ENCODE peak calls at places on chromosomes 3 and 15, in nine cellular contexts. One of them, this sample, is unnamed.

GRCh38 chr15:42732095-42732827 is 4.7 kb downstream of the CDAN1 start:
- DNase-seq in spleen: no peak
- DNase-seq in lower leg skin: no peak
- DNase-seq in breast epithelium: no peak
- DNase-seq in Peyer's patch: no peak
- DNase-seq in stomach: no peak
- DNase-seq in sigmoid colon: no peak
- DNase-seq in right lobe of liver: no peak
- DNase-seq in IMR-90: no peak
- DNase-seq in this sample: no peak

GRCh38 chr3:57184516-57184915 is 15.3 kb downstream of the HESX1 start:
- DNase-seq in spleen: no peak
- DNase-seq in lower leg skin: no peak
- DNase-seq in breast epithelium: no peak
- DNase-seq in Peyer's patch: no peak
- DNase-seq in stomach: no peak
- DNase-seq in sigmoid colon: no peak
- DNase-seq in right lobe of liver: no peak
- DNase-seq in IMR-90: no peak
- DNase-seq in this sample: no peak

GRCh38 chr3:111627092-111627491 is 31.9 kb upstream of the ZBED2 start:
- DNase-seq in spleen: no peak
- DNase-seq in lower leg skin: no peak
- DNase-seq in breast epithelium: no peak
- DNase-seq in Peyer's patch: no peak
- DNase-seq in stomach: no peak
- DNase-seq in sigmoid colon: no peak
- DNase-seq in right lobe of liver: no peak
- DNase-seq in IMR-90: peak
- DNase-seq in this sample: no peak

GRCh38 chr3:149134560-149134959 is 5.1 kb downstream of the HPS3 start:
- DNase-seq in spleen: no peak
- DNase-seq in lower leg skin: no peak
- DNase-seq in breast epithelium: no peak
- DNase-seq in Peyer's patch: no peak
- DNase-seq in stomach: no peak
- DNase-seq in sigmoid colon: no peak
- DNase-seq in right lobe of liver: no peak
- DNase-seq in IMR-90: peak
- DNase-seq in this sample: peak

GRCh38 chr3:48798998-48799397 is 48.7 kb downstream of the PRKAR2A start:
- DNase-seq in spleen: no peak
- DNase-seq in lower leg skin: no peak
- DNase-seq in breast epithelium: no peak
- DNase-seq in Peyer's patch: no peak
- DNase-seq in stomach: peak
- DNase-seq in sigmoid colon: no peak
- DNase-seq in right lobe of liver: no peak
- DNase-seq in IMR-90: no peak
- DNase-seq in this sample: no peak

GRCh38 chr3:187958432-187959003 is 195.4 kb upstream of the LPP start:
- DNase-seq in spleen: peak
- DNase-seq in lower leg skin: no peak
- DNase-seq in breast epithelium: no peak
- DNase-seq in Peyer's patch: peak
- DNase-seq in stomach: peak
- DNase-seq in sigmoid colon: no peak
- DNase-seq in right lobe of liver: no peak
- DNase-seq in IMR-90: no peak
- DNase-seq in this sample: no peak

GRCh38 chr3:35524851-35525250 is 114.5 kb upstream of the ARPP21 start:
- DNase-seq in spleen: no peak
- DNase-seq in lower leg skin: no peak
- DNase-seq in breast epithelium: no peak
- DNase-seq in Peyer's patch: no peak
- DNase-seq in stomach: no peak
- DNase-seq in sigmoid colon: no peak
- DNase-seq in right lobe of liver: no peak
- DNase-seq in IMR-90: no peak
- DNase-seq in this sample: no peak

GRCh38 chr3:45736707-45737106 is 47.5 kb downstream of the SACM1L start:
- DNase-seq in spleen: no peak
- DNase-seq in lower leg skin: no peak
- DNase-seq in breast epithelium: no peak
- DNase-seq in Peyer's patch: no peak
- DNase-seq in stomach: no peak
- DNase-seq in sigmoid colon: no peak
- DNase-seq in right lobe of liver: no peak
- DNase-seq in IMR-90: no peak
- DNase-seq in this sample: no peak

GRCh38 chr15:25242957-25243799 is 195.6 kb downstream of the UBE3A start:
- DNase-seq in spleen: peak
- DNase-seq in lower leg skin: peak
- DNase-seq in breast epithelium: peak
- DNase-seq in Peyer's patch: no peak
- DNase-seq in stomach: peak
- DNase-seq in sigmoid colon: peak
- DNase-seq in right lobe of liver: peak
- DNase-seq in IMR-90: no peak
- DNase-seq in this sample: peak

GRCh38 chr15:34799149-34799824 is 3.9 kb upstream of the ACTC1 start:
- DNase-seq in spleen: no peak
- DNase-seq in lower leg skin: no peak
- DNase-seq in breast epithelium: no peak
- DNase-seq in Peyer's patch: no peak
- DNase-seq in stomach: peak
- DNase-seq in sigmoid colon: no peak
- DNase-seq in right lobe of liver: no peak
- DNase-seq in IMR-90: no peak
- DNase-seq in this sample: peak

GRCh38 chr3:46098319-46098761 is 71.1 kb upstream of the XCR1 start:
- DNase-seq in spleen: peak
- DNase-seq in lower leg skin: no peak
- DNase-seq in breast epithelium: no peak
- DNase-seq in Peyer's patch: peak
- DNase-seq in stomach: no peak
- DNase-seq in sigmoid colon: peak
- DNase-seq in right lobe of liver: no peak
- DNase-seq in IMR-90: peak
- DNase-seq in this sample: peak

GRCh38 chr3:114698355-114699105 is 404.7 kb downstream of the TIGIT start:
- DNase-seq in spleen: no peak
- DNase-seq in lower leg skin: no peak
- DNase-seq in breast epithelium: no peak
- DNase-seq in Peyer's patch: no peak
- DNase-seq in stomach: no peak
- DNase-seq in sigmoid colon: no peak
- DNase-seq in right lobe of liver: no peak
- DNase-seq in IMR-90: no peak
- DNase-seq in this sample: no peak

DNA sequence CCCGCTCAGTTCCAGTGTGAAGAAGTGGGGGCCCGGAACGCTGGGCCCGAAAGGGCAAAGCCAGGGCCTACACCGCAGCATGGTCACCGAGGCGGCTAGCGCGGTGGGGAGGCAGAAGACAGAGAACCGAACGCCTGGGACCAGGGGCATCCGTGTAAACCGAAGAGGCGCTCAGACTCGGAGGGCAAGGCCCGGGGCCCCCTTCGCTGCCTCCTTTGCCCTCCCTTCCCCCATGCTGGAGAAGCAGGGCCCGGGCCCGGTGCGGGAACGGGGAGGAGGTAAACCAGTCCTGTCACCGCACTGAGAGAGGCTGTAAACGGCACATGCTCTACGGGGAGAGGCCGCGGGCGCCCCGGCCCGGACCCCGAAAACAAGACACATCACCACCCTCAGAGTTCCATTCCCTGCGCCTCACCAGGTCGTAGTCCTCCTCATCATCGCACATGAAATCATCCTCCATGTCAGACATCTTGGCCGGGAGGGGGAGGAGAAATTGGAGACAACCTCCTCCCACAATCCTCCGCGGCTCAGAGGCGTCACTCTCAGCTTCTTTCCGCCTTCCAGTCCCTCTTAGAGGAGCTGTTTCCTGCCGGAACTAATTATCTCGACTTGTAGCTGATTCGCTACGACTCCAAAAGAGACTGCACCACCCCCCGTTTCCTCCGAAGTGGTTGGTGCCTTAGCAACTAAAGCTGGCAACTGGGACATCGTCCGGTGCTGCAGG is at the start of gene COPS2:
- DNase-seq in spleen: peak
- DNase-seq in lower leg skin: peak
- DNase-seq in breast epithelium: peak
- DNase-seq in Peyer's patch: peak
- DNase-seq in stomach: peak
- DNase-seq in sigmoid colon: peak
- DNase-seq in right lobe of liver: peak
- DNase-seq in IMR-90: peak
- DNase-seq in this sample: peak
- TF ChIP-seq POLR2A in spleen: peak
- TF ChIP-seq POLR2A in lower leg skin: peak
- TF ChIP-seq POLR2A in breast epithelium: no peak
- TF ChIP-seq POLR2A in Peyer's patch: no peak
- TF ChIP-seq POLR2A in stomach: no peak
- TF ChIP-seq POLR2A in sigmoid colon: peak
- TF ChIP-seq POLR2A in right lobe of liver: peak
- TF ChIP-seq POLR2A in IMR-90: peak
- TF ChIP-seq POLR2A in this sample: peak

DNA sequence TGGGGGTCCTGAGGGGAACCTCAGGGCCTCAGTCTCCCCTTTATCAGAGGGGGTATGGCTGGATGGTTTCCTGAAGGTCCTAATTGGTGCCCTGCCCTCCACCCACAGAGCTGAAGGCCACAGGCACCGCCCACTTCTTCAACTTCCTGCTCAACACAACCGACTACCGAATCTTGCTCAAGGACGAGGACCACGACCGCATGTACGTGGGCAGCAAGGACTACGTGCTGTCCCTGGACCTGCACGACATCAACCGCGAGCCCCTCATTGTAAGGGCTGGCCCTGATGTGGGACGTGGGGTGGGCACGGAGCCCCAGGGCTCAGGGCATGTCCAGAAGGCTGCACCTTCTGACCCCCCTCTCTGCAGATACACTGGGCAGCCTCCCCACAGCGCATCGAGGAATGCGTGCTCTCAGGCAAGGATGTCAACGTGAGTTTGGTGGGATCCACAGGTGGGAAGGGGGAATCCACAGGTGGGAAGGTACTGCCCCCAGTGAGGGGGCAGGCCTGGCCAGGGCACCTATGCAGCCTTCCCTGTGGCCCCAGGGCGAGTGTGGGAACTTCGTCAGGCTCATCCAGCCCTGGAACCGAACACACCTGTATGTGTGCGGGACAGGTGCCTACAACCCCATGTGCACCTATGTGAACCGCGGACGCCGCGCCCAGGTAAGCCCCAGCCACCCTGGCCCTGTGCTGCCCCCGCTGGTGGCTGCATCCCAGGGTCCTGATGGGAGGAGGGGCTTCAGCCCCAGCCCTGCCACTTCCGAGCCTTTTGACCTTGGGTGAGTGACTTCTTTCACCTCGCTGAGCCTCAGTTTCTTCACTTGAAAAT is 17.5 kb upstream of the GNAT1 start:
- DNase-seq in spleen: no peak
- DNase-seq in lower leg skin: no peak
- DNase-seq in breast epithelium: no peak
- DNase-seq in Peyer's patch: no peak
- DNase-seq in stomach: no peak
- DNase-seq in sigmoid colon: no peak
- DNase-seq in right lobe of liver: no peak
- DNase-seq in IMR-90: no peak
- DNase-seq in this sample: no peak
- TF ChIP-seq CTCF in spleen: no peak
- TF ChIP-seq CTCF in lower leg skin: no peak
- TF ChIP-seq CTCF in breast epithelium: no peak
- TF ChIP-seq CTCF in Peyer's patch: no peak
- TF ChIP-seq CTCF in stomach: no peak
- TF ChIP-seq CTCF in sigmoid colon: no peak
- TF ChIP-seq CTCF in right lobe of liver: no peak
- TF ChIP-seq CTCF in IMR-90: no peak
- TF ChIP-seq CTCF in this sample: no peak

GRCh38 chr3:192571197-192571791 is 156.0 kb downstream of the FGF12 start:
- DNase-seq in spleen: no peak
- DNase-seq in lower leg skin: no peak
- DNase-seq in breast epithelium: peak
- DNase-seq in Peyer's patch: no peak
- DNase-seq in stomach: peak
- DNase-seq in sigmoid colon: peak
- DNase-seq in right lobe of liver: peak
- DNase-seq in IMR-90: peak
- DNase-seq in this sample: peak
- H3K4me3 ChIP-seq in spleen: peak
- H3K4me3 ChIP-seq in lower leg skin: no peak
- H3K4me3 ChIP-seq in breast epithelium: peak
- H3K4me3 ChIP-seq in Peyer's patch: no peak
- H3K4me3 ChIP-seq in stomach: peak
- H3K4me3 ChIP-seq in sigmoid colon: peak
- H3K4me3 ChIP-seq in right lobe of liver: peak
- H3K4me3 ChIP-seq in IMR-90: peak
- H3K4me3 ChIP-seq in this sample: peak

GRCh38 chr3:161409069-161409468 is 37.8 kb upstream of the SPTSSB start:
- DNase-seq in spleen: no peak
- DNase-seq in lower leg skin: no peak
- DNase-seq in breast epithelium: no peak
- DNase-seq in Peyer's patch: no peak
- DNase-seq in stomach: no peak
- DNase-seq in sigmoid colon: no peak
- DNase-seq in right lobe of liver: no peak
- DNase-seq in IMR-90: peak
- DNase-seq in this sample: no peak

GRCh38 chr3:161405087-161405486 is 33.8 kb upstream of the SPTSSB start:
- DNase-seq in spleen: no peak
- DNase-seq in lower leg skin: no peak
- DNase-seq in breast epithelium: no peak
- DNase-seq in Peyer's patch: no peak
- DNase-seq in stomach: no peak
- DNase-seq in sigmoid colon: no peak
- DNase-seq in right lobe of liver: no peak
- DNase-seq in IMR-90: no peak
- DNase-seq in this sample: no peak

GRCh38 chr3:161405836-161406235 is 34.5 kb upstream of the SPTSSB start:
- DNase-seq in spleen: no peak
- DNase-seq in lower leg skin: no peak
- DNase-seq in breast epithelium: no peak
- DNase-seq in Peyer's patch: no peak
- DNase-seq in stomach: no peak
- DNase-seq in sigmoid colon: no peak
- DNase-seq in right lobe of liver: no peak
- DNase-seq in IMR-90: no peak
- DNase-seq in this sample: no peak

GRCh38 chr3:161409858-161410257 is 38.5 kb upstream of the SPTSSB start:
- DNase-seq in spleen: no peak
- DNase-seq in lower leg skin: no peak
- DNase-seq in breast epithelium: no peak
- DNase-seq in Peyer's patch: no peak
- DNase-seq in stomach: no peak
- DNase-seq in sigmoid colon: no peak
- DNase-seq in right lobe of liver: no peak
- DNase-seq in IMR-90: no peak
- DNase-seq in this sample: no peak

GRCh38 chr3:161406594-161407555 is 35.6 kb upstream of the SPTSSB start:
- DNase-seq in spleen: no peak
- DNase-seq in lower leg skin: no peak
- DNase-seq in breast epithelium: no peak
- DNase-seq in Peyer's patch: no peak
- DNase-seq in stomach: no peak
- DNase-seq in sigmoid colon: no peak
- DNase-seq in right lobe of liver: no peak
- DNase-seq in IMR-90: no peak
- DNase-seq in this sample: no peak
- TF ChIP-seq POLR2A in spleen: no peak
- TF ChIP-seq POLR2A in lower leg skin: no peak
- TF ChIP-seq POLR2A in breast epithelium: no peak
- TF ChIP-seq POLR2A in Peyer's patch: no peak
- TF ChIP-seq POLR2A in stomach: no peak
- TF ChIP-seq POLR2A in sigmoid colon: no peak
- TF ChIP-seq POLR2A in right lobe of liver: no peak
- TF ChIP-seq POLR2A in IMR-90: no peak
- TF ChIP-seq POLR2A in this sample: no peak